ENCODE peak calls at places on chromosomes 2 and 18, in ten cellular contexts. M, U, W, T, E, A, X, C, P and L are unnamed samples.

GRCh38 chr2:44869761-44870160 is 71.7 kb upstream of the SIX3 start:
- DNase-seq in T (no peak), P (no peak), C (no peak), A (no peak), U (peak; percentile 3), W (no peak), X (no peak), M (no peak), E (no peak), L (no peak)

GRCh38 chr2:221541131-221541735 is 30.9 kb downstream of the EPHA4 start:
- DNase-seq in C (no peak), U (no peak), X (no peak), P (no peak), T (no peak), E (no peak), M (no peak), A (no peak), W (no peak), L (no peak)

GRCh38 chr18:36379426-36379984 is 82.0 kb downstream of the FHOD3 start:
- DNase-seq in P (no peak), E (no peak), W (no peak), A (no peak), X (no peak), M (no peak), T (no peak), C (no peak), U (no peak), L (no peak)

GRCh38 chr2:207720517-207721187 is 9.2 kb downstream of the CCNYL1 start:
- DNase-seq in P (no peak), A (no peak), M (no peak), U (no peak), X (no peak), W (no peak), T (no peak), E (no peak), C (no peak), L (no peak)

GRCh38 chr18:51211552-51211951 is 14.1 kb upstream of the MEX3C start:
- DNase-seq in T (no peak), E (no peak), U (peak; percentile 94), M (peak; percentile 35), W (peak; percentile 100), X (peak; percentile 29), A (no peak), P (peak; percentile 63), C (peak; percentile 71), L (peak; percentile 58)

GRCh38 chr2:108267117-108267516 is 21.6 kb upstream of the SULT1C2 start:
- DNase-seq in W (no peak), U (peak; percentile 67), C (no peak), T (no peak), E (no peak), A (no peak), X (peak; percentile 22), P (no peak), M (no peak), L (no peak)

GRCh38 chr2:101151859-101152194 is 645 bp upstream of the TBC1D8 start:
- DNase-seq in X (peak; percentile 32), U (no peak), W (no peak), A (peak; percentile 78), M (no peak), C (no peak), T (no peak), E (no peak), P (peak; percentile 28), L (no peak)

GRCh38 chr2:122528061-122528460 is 772.6 kb downstream of the TSN start:
- DNase-seq in C (no peak), W (no peak), E (no peak), T (no peak), U (peak; percentile 30), X (peak; percentile 39), P (no peak), M (no peak), A (no peak), L (no peak)

GRCh38 chr2:240458044-240458899 is 22.8 kb downstream of the GPC1 start:
- DNase-seq in T (no peak), X (no peak), M (no peak), E (no peak), U (no peak), W (no peak), C (peak; percentile 30), P (peak; percentile 18), A (peak; percentile 67), L (no peak)

GRCh38 chr18:13611058-13611615 is 115.2 kb downstream of the FAM210A start:
- DNase-seq in U (peak; percentile 39), E (no peak), M (no peak), W (no peak), P (peak; percentile 91), A (peak; percentile 74), X (no peak), T (no peak), C (no peak), L (no peak)

GRCh38 chr2:179273461-179273962 is 8.9 kb upstream of the SESTD1 start:
- DNase-seq in U (no peak), C (no peak), E (no peak), T (no peak), P (no peak), X (no peak), W (no peak), A (no peak), M (no peak), L (no peak)

GRCh38 chr2:112627060-112628040 is 18.4 kb upstream of the SLC20A1 start:
- DNase-seq in E (no peak), T (no peak), M (no peak), W (peak; percentile 89), P (peak; percentile 79), U (peak; percentile 98), X (peak; percentile 96), C (no peak), A (no peak), L (no peak)

GRCh38 chr2:222819722-222820333 is 41.0 kb upstream of the ACSL3 start:
- DNase-seq in M (no peak), C (no peak), U (peak; percentile 78), T (no peak), E (peak; percentile 41), W (no peak), P (no peak), X (no peak), A (no peak), L (no peak)

GRCh38 chr2:208496129-208496528 is 89.5 kb downstream of the PTH2R start:
- DNase-seq in T (no peak), P (no peak), W (no peak), M (no peak), X (no peak), E (no peak), U (no peak), C (no peak), A (no peak), L (no peak)

GRCh38 chr2:181268174-181268867 is 188.9 kb upstream of the ITGA4 start:
- DNase-seq in U (no peak), P (no peak), T (no peak), E (no peak), X (no peak), M (no peak), C (no peak), A (no peak), W (no peak), L (no peak)

GRCh38 chr18:68533641-68534040 is 181.3 kb downstream of the TMX3 start:
- DNase-seq in T (no peak), U (peak; percentile 10), E (no peak), W (no peak), A (no peak), X (no peak), M (no peak), C (no peak), P (no peak), L (no peak)

GRCh38 chr2:9594361-9595063 is 36.3 kb downstream of the YWHAQ start:
- DNase-seq in M (no peak), C (no peak), P (no peak), E (peak; percentile 31), T (no peak), A (no peak), X (peak; percentile 48), U (peak; percentile 97), W (no peak), L (no peak)

GRCh38 chr2:215772003-215772402 is 241.3 kb downstream of the MREG start:
- DNase-seq in U (peak; percentile 87), X (no peak), M (no peak), C (no peak), P (no peak), E (no peak), A (no peak), W (no peak), T (no peak), L (no peak)

GRCh38 chr2:181072486-181072885 is 92.1 kb downstream of the UBE2E3 start:
- DNase-seq in M (no peak), P (no peak), X (no peak), T (no peak), C (no peak), U (peak; percentile 24), E (no peak), W (no peak), A (no peak), L (no peak)

GRCh38 chr2:234823877-234824376 is 127.9 kb upstream of the SH3BP4 start:
- DNase-seq in M (no peak), X (peak; percentile 97), U (peak; percentile 100), C (no peak), W (no peak), E (peak; percentile 77), T (no peak), P (peak; percentile 51), A (no peak), L (no peak)

GRCh38 chr2:38315707-38316333 is 61.3 kb downstream of the ATL2 start:
- DNase-seq in P (no peak), A (no peak), M (no peak), W (no peak), X (no peak), C (no peak), E (peak; percentile 10), T (no peak), U (peak; percentile 42), L (peak; percentile 25)

GRCh38 chr2:439540-440465 is 151.9 kb upstream of the ALKAL2 start:
- DNase-seq in T (no peak), P (no peak), A (no peak), C (no peak), W (no peak), M (no peak), E (no peak), X (no peak), U (no peak), L (no peak)

GRCh38 chr18:75068682-75069435 is 140.1 kb downstream of the PTGR3 start:
- DNase-seq in E (no peak), U (no peak), A (no peak), T (no peak), X (no peak), P (no peak), C (no peak), W (no peak), M (no peak), L (no peak)

GRCh38 chr18:5057348-5058012 is 139.6 kb downstream of the AKAIN1 start:
- DNase-seq in W (peak; percentile 9), C (peak; percentile 54), X (no peak), A (no peak), U (peak; percentile 26), P (peak; percentile 58), M (peak; percentile 44), E (peak; percentile 19), T (peak; percentile 13), L (peak; percentile 57)

GRCh38 chr2:13050764-13051163 is 334.0 kb downstream of the TRIB2 start:
- DNase-seq in M (no peak), T (no peak), W (no peak), C (no peak), E (no peak), U (peak; percentile 1), P (no peak), X (no peak), A (no peak), L (no peak)

GRCh38 chr18:5628512-5629255 is 84.9 kb upstream of the EPB41L3 start:
- DNase-seq in W (no peak), T (no peak), M (no peak), P (peak; percentile 59), X (no peak), E (no peak), U (peak; percentile 48), C (peak; percentile 76), A (peak; percentile 73), L (no peak)

GRCh38 chr2:237695201-237695780 is 67.9 kb downstream of the LRRFIP1 start:
- DNase-seq in W (peak; percentile 70), E (peak; percentile 83), P (no peak), C (no peak), U (peak; percentile 96), T (no peak), A (no peak), X (peak; percentile 97), M (no peak), L (peak; percentile 90)